ENCODE peak calls at places on chromosomes 2 and 18, in ten cellular contexts. L is GM20000, Q is transverse colon, V is adrenal gland, U is cardiac muscle cell, W is HFF-Myc, E is astrocyte, J is Panc1, O is fibroblast of pulmonary artery, G is OCI-LY7. Z is an unnamed sample.

GRCh38 chr18:36297419-36298112 is at the start of gene FHOD3:
- DNase-seq in L (peak; percentile 88), Q (peak; percentile 48), V (peak; percentile 84), U (peak; percentile 92), W (no peak), E (peak; percentile 41), J (no peak), O (peak; percentile 67), G (no peak), Z (peak; percentile 33)

GRCh38 chr2:6986251-6986893 is 69.2 kb downstream of the RNF144A start:
- DNase-seq in L (no peak), Q (no peak), V (no peak), U (no peak), W (no peak), E (no peak), J (no peak), O (peak; percentile 52), G (no peak), Z (no peak)

GRCh38 chr2:218857371-218858137 is 2.1 kb upstream of the WNT6 start:
- DNase-seq in L (no peak), Q (no peak), V (no peak), U (no peak), W (no peak), E (no peak), J (no peak), O (peak; percentile 53), G (no peak), Z (no peak)

GRCh38 chr2:150610670-150611279 is 123.3 kb upstream of the RND3 start:
- DNase-seq in L (peak; percentile 2), Q (peak; percentile 16), V (no peak), U (peak; percentile 59), W (no peak), E (no peak), J (no peak), O (peak; percentile 68), G (peak; percentile 8), Z (peak; percentile 56)

GRCh38 chr2:162056796-162057399 is 17.1 kb downstream of the DPP4 start:
- DNase-seq in L (no peak), Q (no peak), V (no peak), U (no peak), W (no peak), E (no peak), J (no peak), O (no peak), G (no peak), Z (no peak)

GRCh38 chr2:239157766-239158165 is 243.1 kb downstream of the HDAC4 start:
- DNase-seq in L (no peak), Q (peak; percentile 76), V (peak; percentile 13), U (peak; percentile 33), W (no peak), E (no peak), J (no peak), O (no peak), G (no peak), Z (no peak)

GRCh38 chr2:73972846-73973245 is 11.9 kb upstream of the TET3 start:
- DNase-seq in L (no peak), Q (no peak), V (no peak), U (no peak), W (no peak), E (no peak), J (no peak), O (no peak), G (peak; percentile 26), Z (no peak)

GRCh38 chr18:39463986-39464385 is 1898.4 kb upstream of the CELF4 start:
- DNase-seq in L (no peak), Q (no peak), V (no peak), U (no peak), W (no peak), E (no peak), J (no peak), O (peak; percentile 11), G (no peak), Z (no peak)

GRCh38 chr2:146651361-146651760 is 1193.5 kb upstream of the ACVR2A start:
- DNase-seq in L (no peak), Q (no peak), V (no peak), U (no peak), W (no peak), E (no peak), J (no peak), O (no peak), G (no peak), Z (no peak)
- TF ChIP-seq CTCF in L (no peak), Q (no peak), V (no peak), U (no peak), W (no peak), E (no peak), J (no peak), O (no peak), G (no peak), Z (no peak)

GRCh38 chr2:45000921-45001628 is 8.2 kb downstream of the SIX2 start:
- DNase-seq in L (no peak), Q (no peak), V (no peak), U (peak; percentile 59), W (no peak), E (no peak), J (no peak), O (peak; percentile 23), G (no peak), Z (peak; percentile 42)

GRCh38 chr2:45001629-45002385 is 7.4 kb downstream of the SIX2 start:
- DNase-seq in L (no peak), Q (no peak), V (no peak), U (no peak), W (no peak), E (no peak), J (no peak), O (no peak), G (no peak), Z (no peak)

GRCh38 chr2:45002661-45003210 is 6.5 kb downstream of the SIX2 start:
- DNase-seq in L (no peak), Q (no peak), V (no peak), U (no peak), W (no peak), E (no peak), J (no peak), O (no peak), G (no peak), Z (no peak)

GRCh38 chr2:44999540-44999939 is 9.7 kb downstream of the SIX2 start:
- DNase-seq in L (no peak), Q (no peak), V (no peak), U (no peak), W (no peak), E (no peak), J (no peak), O (no peak), G (no peak), Z (no peak)

DNA sequence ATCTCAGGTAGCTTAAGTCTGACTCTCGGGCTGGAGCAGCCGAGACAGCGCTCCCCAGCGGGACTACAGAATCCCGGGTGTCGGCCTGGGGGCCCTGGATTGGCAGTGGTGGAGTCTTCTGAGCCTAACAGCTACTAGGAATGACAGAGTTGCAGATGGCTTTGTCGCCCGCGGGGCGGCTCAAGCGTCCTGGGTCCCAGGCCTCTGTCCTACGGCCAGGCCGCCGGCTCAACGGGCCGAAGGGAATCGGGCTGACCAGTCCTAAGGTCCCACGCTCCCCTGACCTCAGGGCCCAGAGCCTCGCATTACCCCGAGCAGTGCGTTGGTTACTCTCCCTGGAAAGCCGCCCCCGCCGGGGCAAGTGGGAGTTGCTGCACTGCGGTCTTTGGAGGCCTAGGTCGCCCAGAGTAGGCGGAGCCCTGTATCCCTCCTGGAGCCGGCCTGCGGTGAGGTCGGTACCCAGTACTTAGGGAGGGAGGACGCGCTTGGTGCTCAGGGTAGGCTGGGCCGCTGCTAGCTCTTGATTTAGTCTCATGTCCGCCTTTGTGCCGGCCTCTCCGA is 8.8 kb downstream of the SIX2 start:
- DNase-seq in L (no peak), Q (no peak), V (no peak), U (peak; percentile 21), W (no peak), E (no peak), J (no peak), O (no peak), G (no peak), Z (no peak)
- TF ChIP-seq CTCF in L (no peak), Q (no peak), V (no peak), U (no peak), W (no peak), E (no peak), J (no peak), O (no peak), G (no peak), Z (no peak)

GRCh38 chr2:111148925-111149324 is 28.2 kb downstream of the BCL2L11 start:
- DNase-seq in L (no peak), Q (no peak), V (no peak), U (no peak), W (no peak), E (no peak), J (no peak), O (peak; percentile 48), G (no peak), Z (no peak)

GRCh38 chr2:111145951-111146350 is 25.2 kb downstream of the BCL2L11 start:
- DNase-seq in L (no peak), Q (no peak), V (no peak), U (no peak), W (no peak), E (no peak), J (no peak), O (no peak), G (no peak), Z (no peak)

GRCh38 chr2:111145103-111145760 is 24.5 kb downstream of the BCL2L11 start:
- DNase-seq in L (no peak), Q (no peak), V (no peak), U (no peak), W (no peak), E (no peak), J (no peak), O (no peak), G (no peak), Z (no peak)

GRCh38 chr2:111148225-111148873 is 27.6 kb downstream of the BCL2L11 start:
- DNase-seq in L (no peak), Q (no peak), V (no peak), U (no peak), W (no peak), E (no peak), J (no peak), O (no peak), G (no peak), Z (no peak)

DNA sequence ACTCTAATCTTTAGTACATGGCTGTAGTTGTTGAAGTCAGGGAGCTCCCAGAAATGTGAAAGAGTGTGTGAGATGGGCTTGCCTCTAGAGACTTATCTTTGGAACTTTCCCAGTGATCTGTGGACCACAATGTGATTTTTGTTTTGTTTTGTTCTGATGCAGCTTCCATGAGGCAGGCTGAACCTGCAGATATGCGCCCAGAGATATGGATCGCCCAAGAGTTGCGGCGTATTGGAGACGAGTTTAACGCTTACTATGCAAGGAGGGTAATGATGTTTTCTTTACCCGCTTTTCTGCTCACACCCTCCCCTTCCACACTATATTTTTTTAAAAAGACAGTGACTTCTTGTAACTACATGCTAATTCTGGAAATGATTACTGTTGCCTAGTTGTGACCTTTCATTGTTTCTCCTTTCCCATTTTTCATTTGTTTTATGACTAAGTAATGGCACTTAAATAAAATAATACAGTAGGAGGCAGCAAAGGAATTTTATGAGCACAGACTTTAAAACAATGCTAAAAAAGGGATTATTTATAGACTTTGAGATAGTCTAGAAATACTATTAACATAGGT is 29.3 kb downstream of the BCL2L11 start:
- DNase-seq in L (no peak), Q (no peak), V (no peak), U (no peak), W (no peak), E (no peak), J (no peak), O (no peak), G (no peak), Z (no peak)
- TF ChIP-seq CTCF in L (no peak), Q (no peak), V (no peak), U (no peak), W (no peak), E (no peak), J (no peak), O (no peak), G (no peak), Z (no peak)

DNA sequence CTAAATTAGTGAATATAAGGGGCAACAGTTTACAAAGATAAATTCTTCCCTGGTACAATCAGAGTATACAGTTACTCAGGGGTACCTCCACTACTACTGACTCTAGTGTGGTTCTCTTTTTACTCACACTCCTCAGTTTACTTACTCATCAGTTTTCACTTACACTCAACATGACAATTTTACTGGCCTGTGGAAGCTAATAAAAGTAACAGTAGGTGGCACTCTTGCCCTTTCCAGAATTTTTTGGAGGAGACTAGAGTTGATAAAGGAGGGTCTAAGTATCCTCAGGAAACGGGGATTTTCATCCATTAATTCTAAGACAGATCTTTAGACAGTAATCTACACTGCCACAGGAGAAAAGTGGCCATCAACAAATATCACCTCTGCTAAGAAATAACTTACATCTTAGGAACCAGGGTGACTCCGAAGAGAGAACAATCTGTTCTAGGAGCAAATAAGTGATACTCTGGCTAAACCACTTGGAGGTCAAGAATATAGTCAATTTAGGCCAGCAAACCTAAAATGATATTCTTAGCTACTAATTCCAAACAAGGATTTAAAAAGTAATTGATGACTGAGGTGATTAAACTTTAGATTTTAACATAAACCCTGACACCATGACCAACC is 61.3 kb downstream of the ATL2 start:
- DNase-seq in L (peak; percentile 25), Q (no peak), V (peak; percentile 21), U (peak; percentile 50), W (peak; percentile 29), E (peak; percentile 23), J (peak; percentile 30), O (peak; percentile 71), G (peak; percentile 63), Z (peak; percentile 55)
- TF ChIP-seq CTCF in L (peak; percentile 38), Q (peak; percentile 50), V (peak; percentile 70), U (peak; percentile 71), W (peak; percentile 57), E (peak; percentile 76), J (peak; percentile 74), O (peak; percentile 85), G (peak; percentile 91), Z (peak; percentile 90)

Z was measured in PC-9.